ENCODE peak calls at places on chromosomes 12 and 14, in eight cellular contexts. V, C, U, F, B, M, L and T are unnamed samples.

GRCh38 chr14:89899917-89900680 is 54.4 kb downstream of the EFCAB11 start:
- DNase-seq in F (peak), B (no peak), V (no peak), C (peak), U (no peak), M (no peak), L (no peak), T (no peak)

GRCh38 chr12:5085896-5086295 is 42.2 kb downstream of the KCNA5 start:
- DNase-seq in B (no peak), V (no peak), U (peak), F (no peak), C (no peak), L (no peak), M (no peak), T (no peak)

GRCh38 chr12:116773276-116773731 is 35.2 kb downstream of the RNFT2 start:
- DNase-seq in F (peak), C (peak), B (no peak), U (peak), L (no peak), M (no peak), V (no peak), T (no peak)

GRCh38 chr12:4648499-4649357 is at the start of the genes AKAP3 and NDUFA9:
- DNase-seq in F (peak), U (peak), C (peak), L (peak), M (peak), B (peak), V (peak), T (peak)

GRCh38 chr14:93005838-93006237 is 82.9 kb downstream of the CHGA start:
- DNase-seq in F (no peak), C (no peak), V (no peak), U (no peak), M (no peak), L (no peak), B (peak), T (no peak)

GRCh38 chr14:45610303-45610702 is 357.3 kb upstream of the MIS18BP1 start:
- DNase-seq in B (no peak), M (no peak), V (no peak), L (no peak), C (peak), F (no peak), U (peak), T (no peak)

GRCh38 chr12:70686299-70686698 is 49.1 kb upstream of the PTPRB start:
- DNase-seq in V (no peak), U (no peak), C (no peak), M (no peak), F (no peak), B (no peak), L (no peak), T (no peak)

GRCh38 chr12:52876371-52876770 is 27.6 kb upstream of the KRT78 start:
- DNase-seq in L (no peak), M (no peak), F (no peak), U (peak), C (no peak), B (peak), V (peak), T (peak)

GRCh38 chr14:34098045-34098984 is 147.4 kb upstream of the EGLN3 start:
- DNase-seq in B (no peak), F (peak), M (peak), C (peak), V (no peak), L (peak), U (peak), T (no peak)

GRCh38 chr12:80053048-80053790 is 46.1 kb upstream of the OTOGL start:
- DNase-seq in B (peak), F (no peak), M (peak), V (peak), L (peak), U (no peak), C (peak), T (peak)

GRCh38 chr12:130619378-130619970 is 96.6 kb downstream of the RIMBP2 start:
- DNase-seq in V (no peak), B (no peak), M (no peak), C (no peak), L (no peak), F (no peak), U (no peak), T (peak)

GRCh38 chr12:104049278-104050257 is at the start of gene GLT8D2:
- DNase-seq in B (peak), F (no peak), C (peak), U (no peak), L (peak), V (peak), M (peak), T (no peak)

GRCh38 chr14:35202195-35202594 is 79.8 kb downstream of the PRORP start:
- DNase-seq in M (no peak), C (no peak), V (no peak), B (no peak), U (no peak), L (no peak), F (no peak), T (no peak)

GRCh38 chr12:100539209-100539608 is 34.3 kb upstream of the GAS2L3 start:
- DNase-seq in U (peak), L (no peak), F (peak), V (no peak), M (no peak), C (peak), B (no peak), T (no peak)

GRCh38 chr12:124654666-124655316 is 87.4 kb upstream of the NCOR2 start:
- DNase-seq in V (no peak), M (no peak), U (no peak), C (no peak), F (no peak), L (peak), B (peak), T (no peak)

GRCh38 chr12:45435945-45436710 is 220.2 kb downstream of the ANO6 start:
- DNase-seq in U (no peak), V (no peak), F (no peak), L (no peak), M (no peak), C (peak), B (peak), T (no peak)

GRCh38 chr12:49357099-49357678 is 10.1 kb upstream of the SPATS2 start:
- DNase-seq in M (no peak), C (peak), L (no peak), B (no peak), V (no peak), U (peak), F (peak), T (no peak)

GRCh38 chr14:34797747-34798583 is 77.2 kb downstream of the BAZ1A start:
- DNase-seq in C (no peak), U (no peak), B (no peak), L (no peak), V (no peak), F (peak), M (no peak), T (no peak)

GRCh38 chr14:68693926-68694325 is 98.9 kb downstream of the ZFP36L1 start:
- DNase-seq in C (no peak), M (no peak), V (peak), F (no peak), L (no peak), B (no peak), U (no peak), T (no peak)

GRCh38 chr12:117098361-117099217 is 627 bp downstream of the TESC start:
- DNase-seq in L (no peak), B (no peak), C (no peak), M (no peak), U (peak), V (no peak), F (peak), T (no peak)

GRCh38 chr12:71216725-71217579 is 59.2 kb upstream of the TSPAN8 start:
- DNase-seq in U (peak), L (peak), F (peak), M (no peak), C (peak), V (peak), B (no peak), T (peak)

GRCh38 chr14:25833341-25834121 is 764.3 kb downstream of the NOVA1 start:
- DNase-seq in V (no peak), M (no peak), C (peak), F (peak), B (peak), U (peak), L (peak), T (no peak)

GRCh38 chr14:95488376-95489162 is 27.9 kb downstream of the SYNE3 start:
- DNase-seq in F (no peak), V (no peak), C (no peak), M (no peak), L (no peak), B (peak), U (no peak), T (no peak)

GRCh38 chr12:2633825-2634200 is 161.0 kb upstream of the FKBP4 start:
- DNase-seq in F (no peak), M (no peak), U (no peak), C (no peak), B (no peak), V (no peak), L (no peak), T (no peak)

GRCh38 chr12:96982671-96983070 is 75.6 kb downstream of the NEDD1 start:
- DNase-seq in M (no peak), V (no peak), L (no peak), F (no peak), U (no peak), C (no peak), B (no peak), T (no peak)

GRCh38 chr12:53381739-53382630 is 2.0 kb downstream of the SP1 start:
- DNase-seq in V (peak), F (peak), C (peak), B (peak), L (peak), U (peak), M (peak), T (no peak)

GRCh38 chr14:61585598-61586538 is 109.4 kb upstream of the HIF1A start:
- DNase-seq in B (peak), F (no peak), U (no peak), M (peak), L (peak), C (peak), V (peak), T (peak)

GRCh38 chr14:104195854-104196253 is 57.5 kb downstream of the KIF26A start:
- DNase-seq in C (no peak), U (no peak), F (no peak), B (no peak), V (no peak), L (no peak), M (no peak), T (no peak)

DNA sequence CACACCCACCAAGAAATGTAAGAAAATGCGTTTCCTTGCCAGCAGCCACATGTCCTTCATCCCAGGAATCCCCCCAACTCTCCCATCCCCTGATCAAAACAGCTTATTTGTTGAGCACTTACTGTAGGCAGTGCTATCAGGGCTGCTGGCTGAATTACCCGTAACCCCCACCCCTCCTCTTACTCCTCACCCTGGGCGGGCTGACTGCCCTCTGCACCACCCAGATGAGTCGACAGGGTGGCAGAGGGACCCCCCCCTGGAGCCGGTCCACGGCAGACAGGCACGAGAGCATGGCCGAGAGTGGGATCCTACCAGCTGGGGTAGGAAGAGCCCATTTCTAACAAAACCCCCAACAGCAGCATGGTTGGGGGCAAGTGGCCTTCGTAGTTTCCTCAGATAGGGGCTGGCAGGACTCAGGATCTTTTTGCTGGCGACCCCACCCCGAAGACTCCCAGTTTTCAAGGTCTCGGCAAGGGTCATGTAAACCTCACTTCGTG is 1.1 kb upstream of the RHOF start:
- DNase-seq in B (no peak), U (no peak), F (no peak), V (no peak), M (no peak), L (peak), C (no peak), T (no peak)
- TF ChIP-seq POLR2A in B (no peak), U (no peak), F (peak), V (no peak), M (no peak), L (no peak), C (no peak), T (no peak)

GRCh38 chr12:55728185-55728931 is 451 bp downstream of the CD63 start:
- DNase-seq in F (peak), U (peak), L (peak), M (peak), V (peak), B (peak), C (peak), T (peak)

GRCh38 chr12:55727643-55728184 is 1.1 kb downstream of the CD63 start:
- DNase-seq in M (no peak), C (peak), L (peak), V (peak), U (peak), F (peak), B (peak), T (peak)

GRCh38 chr12:55729592-55730446 is 1.0 kb upstream of the CD63 start:
- DNase-seq in C (peak), M (peak), L (peak), F (peak), B (peak), U (peak), V (peak), T (peak)

GRCh38 chr12:55730447-55730820 is 1.6 kb upstream of the CD63 start:
- DNase-seq in U (no peak), V (no peak), M (no peak), F (no peak), L (no peak), C (no peak), B (no peak), T (no peak)

DNA sequence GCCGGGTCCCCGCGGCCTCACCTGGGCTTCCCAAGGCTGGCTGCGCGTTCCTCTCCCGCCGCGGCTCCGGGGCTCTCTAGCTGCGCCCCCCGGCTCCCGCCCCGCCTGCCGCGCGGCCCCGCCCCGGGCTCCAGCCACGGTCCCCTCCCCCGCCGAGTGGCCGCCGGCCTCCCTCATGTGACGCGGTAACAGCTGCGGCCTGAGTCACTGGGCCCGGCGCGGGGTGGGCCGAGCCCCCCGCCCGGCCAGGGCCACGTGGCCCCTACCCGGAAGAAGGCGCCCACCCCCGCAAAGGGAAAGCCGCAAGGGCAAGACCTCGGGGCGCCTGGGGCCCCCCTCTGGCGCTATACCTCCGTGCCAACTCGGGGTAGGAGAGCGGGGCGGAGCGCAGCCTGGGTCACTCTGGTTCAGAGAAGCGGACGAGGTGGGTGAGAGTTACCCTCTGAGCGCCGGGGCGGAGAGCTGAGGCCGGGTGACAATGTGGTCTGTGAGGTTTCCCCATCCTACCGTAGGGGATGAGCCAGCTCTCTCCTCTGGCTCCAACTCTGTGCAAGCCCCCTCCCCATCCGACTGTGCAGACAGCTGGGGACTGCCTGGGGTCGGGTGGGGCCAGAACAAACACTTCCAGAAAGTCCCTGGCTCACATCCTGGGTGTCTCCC is at the start of gene CD63:
- DNase-seq in F (peak), C (peak), M (peak), L (peak), U (peak), V (peak), B (peak), T (peak)
- TF ChIP-seq POLR2A in F (peak), C (peak), M (peak), L (peak), U (peak), V (peak), B (peak), T (peak)

DNA sequence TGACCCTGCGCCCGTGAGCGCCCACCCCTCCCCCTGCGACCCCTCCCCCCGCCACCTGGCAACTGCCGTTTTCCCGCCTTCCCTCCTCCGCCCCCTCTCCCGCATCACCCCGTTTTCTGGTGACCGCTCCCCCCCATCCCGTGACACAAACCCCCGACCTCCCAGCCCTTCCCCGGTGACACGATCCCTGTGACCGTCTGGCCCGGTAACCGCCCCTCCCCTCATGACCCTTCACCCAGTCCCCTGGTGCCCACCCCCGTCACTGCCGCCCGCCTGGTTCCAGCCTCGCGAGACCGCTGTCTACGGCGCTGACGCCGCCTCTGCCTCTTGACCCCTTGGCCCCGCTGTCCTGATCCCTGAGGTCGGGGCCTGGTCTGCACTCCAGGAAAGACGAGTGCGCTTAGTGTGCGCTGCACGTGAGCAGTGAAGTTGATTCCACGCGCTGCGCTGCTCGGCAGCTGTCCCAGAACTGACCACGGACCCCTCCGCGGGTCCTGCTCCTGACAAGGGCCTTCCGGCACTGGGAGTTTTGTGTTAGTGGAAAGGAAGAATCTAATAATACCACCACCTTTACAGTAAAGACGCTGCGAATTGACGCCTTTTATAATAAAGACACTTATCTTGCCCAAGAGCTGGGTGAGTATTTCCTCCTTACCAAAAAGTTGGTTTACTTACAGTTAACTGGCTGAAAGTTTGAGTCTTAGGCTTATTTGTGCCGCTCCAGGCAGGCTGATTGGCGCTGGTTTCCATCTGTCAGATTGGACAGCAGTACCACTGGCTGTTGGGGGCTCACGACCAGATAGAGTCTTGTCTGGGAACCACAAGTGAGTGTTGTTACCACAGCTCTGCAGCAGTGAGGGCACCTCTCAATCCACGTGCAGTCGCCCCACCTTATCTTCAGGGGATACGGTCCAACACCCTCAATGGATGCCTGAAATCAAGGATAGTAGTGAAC is 59.2 kb downstream of the DDX51 start:
- DNase-seq in V (peak), M (no peak), L (peak), B (peak), F (peak), U (peak), C (peak), T (peak)
- TF ChIP-seq POLR2A in V (no peak), M (no peak), L (no peak), B (no peak), F (peak), U (no peak), C (no peak), T (no peak)

DNA sequence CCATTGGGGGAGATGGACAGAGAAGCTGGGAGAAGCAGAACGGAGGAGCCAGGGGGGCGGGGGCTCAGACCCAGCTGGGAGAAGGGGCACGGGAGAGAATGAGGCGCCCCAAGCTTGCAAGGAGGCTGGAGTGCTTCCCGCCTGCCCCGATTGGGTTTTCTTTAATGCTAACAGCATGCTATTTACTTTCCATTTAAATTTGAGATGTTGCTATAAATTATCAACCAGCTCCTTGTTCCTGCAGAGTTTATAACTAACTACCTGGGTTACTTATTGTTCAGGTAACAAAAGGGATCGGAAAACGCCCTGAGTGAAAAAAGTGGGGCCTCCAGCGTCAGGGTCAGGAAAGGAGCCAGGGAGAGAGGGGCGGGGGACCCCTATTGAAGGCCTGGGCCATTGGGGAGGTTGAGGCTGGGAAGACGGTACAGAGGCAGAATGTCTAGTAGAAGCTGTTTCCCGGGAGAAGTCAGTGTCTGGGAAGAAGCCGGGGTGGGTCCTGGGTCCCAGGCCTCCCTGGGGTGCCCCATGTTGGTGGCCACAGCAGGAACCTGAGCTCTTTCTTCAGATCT is 2.5 kb downstream of the HNF1A start:
- DNase-seq in M (no peak), L (no peak), V (no peak), U (peak), F (no peak), B (no peak), C (no peak), T (no peak)
- TF ChIP-seq POLR2A in M (no peak), L (no peak), V (no peak), U (peak), F (no peak), B (no peak), C (no peak), T (no peak)

DNA sequence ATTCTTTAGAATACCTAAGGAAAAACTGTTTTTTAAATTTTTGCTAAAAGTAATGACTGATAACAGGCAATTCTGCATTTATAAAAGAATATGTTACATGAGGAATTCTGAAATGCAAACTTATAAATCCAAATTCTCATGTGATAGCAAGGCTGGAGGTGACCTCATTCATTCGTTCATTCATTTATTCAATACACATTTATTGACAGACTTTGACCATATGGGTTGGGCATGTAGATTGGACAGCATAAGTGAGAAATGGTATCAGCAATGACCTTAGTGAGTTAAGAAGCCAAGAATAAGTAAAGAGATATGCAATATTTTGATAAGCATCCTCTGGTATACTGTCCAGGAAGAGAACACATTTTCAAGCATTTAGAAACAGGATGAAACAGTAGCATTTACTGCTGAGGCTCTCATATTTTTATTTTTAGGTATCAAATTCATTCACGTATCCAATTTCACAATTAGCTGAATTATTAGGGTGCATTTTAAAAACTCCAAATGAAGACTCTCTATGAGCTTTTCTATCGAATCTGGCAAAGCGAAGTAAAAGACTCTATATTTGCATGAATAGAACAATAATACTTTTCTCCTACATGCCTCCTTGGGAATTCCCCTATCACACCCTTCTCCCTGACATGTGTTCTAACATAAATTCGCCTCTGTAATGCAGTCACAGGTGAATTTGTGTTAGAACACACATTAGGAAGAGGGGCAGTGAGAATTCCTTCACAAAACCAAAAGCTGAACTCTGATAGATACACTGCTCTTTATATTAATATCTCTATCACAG is 49.9 kb downstream of the PEBP1 start:
- DNase-seq in M (no peak), L (no peak), F (no peak), C (no peak), B (no peak), V (no peak), U (no peak), T (no peak)
- TF ChIP-seq POLR2A in M (no peak), L (no peak), F (no peak), C (no peak), B (no peak), V (no peak), U (no peak), T (no peak)

GRCh38 chr12:6492838-6493579 is at the start of gene MRPL51:
- DNase-seq in L (peak), F (peak), C (peak), V (peak), B (peak), U (peak), M (peak), T (peak)
- TF ChIP-seq POLR2A in L (no peak), F (peak), C (peak), V (peak), B (no peak), U (peak), M (peak), T (no peak)